ENCODE peak calls at places on chromosomes 4 and X, in ten cellular contexts. C, Z, O, P, J, R, H, F, L and W are unnamed samples.
A peak's percentile ranks its signal among the peaks of the same experiment; 100 is the strongest.

GRCh38 chrX:15233416-15234015 is 36.4 kb downstream of the ASB9 start:
- DNase-seq in P (no peak), F (no peak), L (no peak), R (no peak), O (no peak), H (no peak), Z (no peak), J (no peak), C (peak; percentile 68), W (no peak)

GRCh38 chr4:13455411-13455810 is 28.7 kb downstream of the RAB28 start:
- DNase-seq in L (no peak), J (no peak), Z (no peak), C (no peak), F (no peak), O (no peak), P (no peak), R (no peak), H (no peak), W (no peak)

GRCh38 chr4:68209003-68209402 is 36.5 kb downstream of the TMPRSS11B start:
- DNase-seq in L (no peak), C (no peak), H (no peak), J (no peak), P (no peak), R (no peak), F (no peak), O (no peak), Z (no peak), W (no peak)

GRCh38 chr4:139743027-139743426 is 77.4 kb downstream of the MGST2 start:
- DNase-seq in R (peak; percentile 26), C (no peak), H (no peak), F (no peak), L (no peak), J (no peak), O (no peak), Z (no peak), P (no peak), W (no peak)

GRCh38 chrX:16897445-16897844 is 27.3 kb upstream of the RBBP7 start:
- DNase-seq in C (no peak), F (no peak), J (no peak), H (no peak), O (no peak), P (no peak), R (no peak), L (no peak), Z (no peak), W (no peak)

GRCh38 chr4:95118507-95118906 is 360.8 kb downstream of the BMPR1B start:
- DNase-seq in O (no peak), F (no peak), H (no peak), C (no peak), Z (no peak), L (no peak), P (no peak), J (no peak), R (no peak), W (no peak)

GRCh38 chr4:56745082-56745481 is 64.0 kb upstream of the HOPX start:
- DNase-seq in R (no peak), L (no peak), P (no peak), C (no peak), O (no peak), Z (no peak), J (no peak), H (no peak), F (no peak), W (no peak)

GRCh38 chr4:168374772-168375523 is 56.4 kb upstream of the DDX60 start:
- DNase-seq in C (no peak), F (no peak), O (no peak), P (no peak), H (no peak), L (no peak), Z (no peak), J (no peak), R (no peak), W (no peak)

GRCh38 chr4:97404876-97405523 is 738.3 kb downstream of the STPG2 start:
- DNase-seq in P (no peak), L (no peak), Z (no peak), F (no peak), H (no peak), C (no peak), R (no peak), O (no peak), J (no peak), W (no peak)

GRCh38 chr4:88189881-88190585 is 31.6 kb upstream of the ABCG2 start:
- DNase-seq in Z (no peak), L (no peak), F (no peak), J (no peak), H (no peak), R (no peak), P (no peak), O (no peak), C (no peak), W (no peak)

GRCh38 chrX:26845051-26845450 is 618.1 kb downstream of the PPP4R3C start:
- DNase-seq in H (no peak), C (peak; percentile 1), L (peak; percentile 18), F (peak; percentile 28), P (no peak), O (no peak), R (no peak), Z (no peak), J (peak; percentile 17), W (no peak)

GRCh38 chr4:52144303-52144849 is 93.3 kb downstream of the SPATA18 start:
- DNase-seq in O (no peak), R (no peak), P (no peak), J (no peak), Z (no peak), L (no peak), F (no peak), C (no peak), H (no peak), W (no peak)

GRCh38 chrX:96440941-96441340 is 243.7 kb upstream of the DIAPH2 start:
- DNase-seq in Z (no peak), F (no peak), C (peak; percentile 13), P (no peak), H (no peak), R (no peak), L (no peak), O (no peak), J (peak; percentile 61), W (no peak)

GRCh38 chrX:16511776-16512400 is 138.1 kb upstream of the S100G start:
- DNase-seq in Z (no peak), L (peak; percentile 42), R (no peak), C (peak; percentile 64), H (no peak), P (no peak), J (no peak), O (no peak), F (no peak), W (no peak)

GRCh38 chrX:135383249-135383648 is 38.5 kb upstream of the SMIM10L2A start:
- DNase-seq in F (no peak), H (no peak), L (no peak), C (no peak), J (no peak), Z (no peak), O (no peak), P (no peak), R (no peak), W (no peak)

GRCh38 chr4:172270421-172270820 is 457.2 kb downstream of the GALNTL6 start:
- DNase-seq in O (peak; percentile 74), R (no peak), H (no peak), F (no peak), C (no peak), P (no peak), J (no peak), Z (no peak), L (no peak), W (peak; percentile 2)

GRCh38 chr4:148452970-148453369 is 10.8 kb upstream of the NR3C2 start:
- DNase-seq in H (no peak), C (no peak), J (no peak), R (no peak), P (no peak), O (no peak), Z (no peak), F (no peak), L (no peak), W (no peak)

GRCh38 chr4:74625981-74626380 is 168.3 kb downstream of the BTC start:
- DNase-seq in F (no peak), J (no peak), R (no peak), O (no peak), Z (no peak), C (no peak), H (no peak), P (no peak), L (no peak), W (no peak)

GRCh38 chr4:55312491-55313101 is 33.4 kb upstream of the SRD5A3 start:
- DNase-seq in R (no peak), P (no peak), C (peak; percentile 32), J (peak; percentile 43), O (peak; percentile 19), L (peak; percentile 46), Z (no peak), H (no peak), F (peak; percentile 77), W (peak; percentile 1)

GRCh38 chr4:41022116-41022515 is 192.2 kb downstream of the APBB2 start:
- DNase-seq in P (no peak), L (no peak), F (no peak), C (no peak), O (no peak), R (no peak), H (no peak), J (no peak), Z (no peak), W (no peak)

GRCh38 chrX:84188320-84188834 is 378 bp upstream of the RPS6KA6 start:
- DNase-seq in L (peak; percentile 65), R (no peak), J (peak; percentile 80), P (no peak), F (peak; percentile 84), Z (peak; percentile 71), O (peak; percentile 82), C (no peak), H (peak; percentile 22), W (peak; percentile 81)

GRCh38 chrX:150475466-150475865 is 93.0 kb upstream of the MTM1 start:
- DNase-seq in J (no peak), Z (no peak), P (no peak), R (no peak), F (peak; percentile 89), O (no peak), H (no peak), C (no peak), L (no peak), W (no peak)

GRCh38 chr4:179678093-179678804 is 2236.0 kb upstream of the AGA start:
- DNase-seq in R (no peak), F (no peak), C (no peak), L (no peak), P (no peak), J (no peak), H (no peak), O (no peak), Z (no peak), W (no peak)